ENCODE peak calls at places on chromosomes 7 and 10, in ten cellular contexts. J is transverse colon, Q is esophagus muscularis mucosa, I is HepG2, M is H1, O is K562, K is suprapubic skin, N is endothelial cell of umbilical vein, W is prostate gland, Z is HCT116. X is an unnamed sample.

GRCh38 chr10:86179143-86179505 is 187.5 kb downstream of the GRID1 start:
- DNase-seq in J (no peak), Q (no peak), I (no peak), M (no peak), O (no peak), K (peak), N (no peak), W (no peak), Z (no peak), X (no peak)

GRCh38 chr7:77238703-77239136 is 39.1 kb upstream of the FGL2 start:
- DNase-seq in J (no peak), Q (peak), I (no peak), M (no peak), O (no peak), K (no peak), N (no peak), W (no peak), Z (no peak), X (no peak)

GRCh38 chr10:12067336-12067735 is 1.4 kb upstream of the DHTKD1 start:
- DNase-seq in J (no peak), Q (no peak), I (no peak), M (no peak), O (no peak), K (no peak), N (no peak), W (no peak), Z (no peak), X (no peak)

GRCh38 chr7:155738652-155739537 is 73.4 kb downstream of the SHH start:
- DNase-seq in J (peak), Q (no peak), I (peak), M (no peak), O (no peak), K (no peak), N (peak), W (peak), Z (peak), X (no peak)

GRCh38 chr7:28787116-28787515 is 171.0 kb downstream of the TRIL start:
- DNase-seq in J (no peak), Q (no peak), I (no peak), M (no peak), O (no peak), K (no peak), N (no peak), W (no peak), Z (no peak), X (no peak)

GRCh38 chr7:45073843-45074737 is 14.7 kb downstream of the NACAD start:
- DNase-seq in J (no peak), Q (no peak), I (no peak), M (no peak), O (no peak), K (no peak), N (no peak), W (peak), Z (no peak), X (no peak)

GRCh38 chr7:151520419-151521229 is 929 bp upstream of the RHEB start:
- DNase-seq in J (peak), Q (no peak), I (no peak), M (no peak), O (no peak), K (peak), N (no peak), W (peak), Z (no peak), X (peak)

GRCh38 chr10:75648854-75649253 is 217.4 kb downstream of the LRMDA start:
- DNase-seq in J (no peak), Q (no peak), I (peak), M (no peak), O (no peak), K (no peak), N (no peak), W (no peak), Z (no peak), X (no peak)

GRCh38 chr10:54843932-54844331 is 42.9 kb upstream of the PCDH15 start:
- DNase-seq in J (no peak), Q (no peak), I (no peak), M (no peak), O (no peak), K (no peak), N (peak), W (no peak), Z (no peak), X (no peak)

GRCh38 chr10:112446055-112446854 is 459 bp downstream of the ZDHHC6 start:
- DNase-seq in J (peak), Q (no peak), I (no peak), M (no peak), O (no peak), K (no peak), N (peak), W (no peak), Z (no peak), X (no peak)

GRCh38 chr7:68875857-68876256 is 722.4 kb upstream of the AUTS2 start:
- DNase-seq in J (no peak), Q (no peak), I (no peak), M (no peak), O (no peak), K (no peak), N (no peak), W (no peak), Z (no peak), X (no peak)

GRCh38 chr7:2719007-2719406 is 31.0 kb downstream of the AMZ1 start:
- DNase-seq in J (no peak), Q (no peak), I (no peak), M (peak), O (peak), K (no peak), N (no peak), W (no peak), Z (no peak), X (no peak)

GRCh38 chr7:235576-236395 is 43.4 kb downstream of the FAM20C start:
- DNase-seq in J (no peak), Q (no peak), I (no peak), M (no peak), O (no peak), K (no peak), N (no peak), W (peak), Z (no peak), X (no peak)

GRCh38 chr7:155612658-155613057 is 31.8 kb upstream of the RBM33 start:
- DNase-seq in J (no peak), Q (no peak), I (no peak), M (no peak), O (no peak), K (no peak), N (no peak), W (no peak), Z (no peak), X (no peak)

GRCh38 chr10:129951251-129951808 is 12.7 kb downstream of the EBF3 start:
- DNase-seq in J (no peak), Q (no peak), I (no peak), M (no peak), O (no peak), K (no peak), N (no peak), W (no peak), Z (no peak), X (no peak)

GRCh38 chr10:5447611-5448071 is 35.3 kb downstream of the NET1 start:
- DNase-seq in J (no peak), Q (no peak), I (no peak), M (no peak), O (no peak), K (no peak), N (peak), W (no peak), Z (no peak), X (no peak)

GRCh38 chr10:3780766-3781457 is 4.1 kb downstream of the KLF6 start:
- DNase-seq in J (no peak), Q (no peak), I (no peak), M (no peak), O (no peak), K (no peak), N (peak), W (no peak), Z (no peak), X (no peak)

GRCh38 chr10:25026463-25026862 is 10.1 kb downstream of the THNSL1 start:
- DNase-seq in J (no peak), Q (no peak), I (no peak), M (no peak), O (no peak), K (no peak), N (peak), W (no peak), Z (no peak), X (no peak)

GRCh38 chr10:22992075-22992474 is 64.2 kb downstream of the ARMC3 start:
- DNase-seq in J (no peak), Q (no peak), I (no peak), M (no peak), O (no peak), K (no peak), N (no peak), W (no peak), Z (no peak), X (no peak)

GRCh38 chr7:4957847-4958476 is 1.0 kb downstream of the MMD2 start:
- DNase-seq in J (no peak), Q (no peak), I (no peak), M (no peak), O (no peak), K (no peak), N (no peak), W (no peak), Z (no peak), X (no peak)

GRCh38 chr10:30816144-30816811 is 186.7 kb upstream of the LYZL2 start:
- DNase-seq in J (no peak), Q (no peak), I (no peak), M (no peak), O (no peak), K (no peak), N (no peak), W (no peak), Z (no peak), X (no peak)

GRCh38 chr7:151844080-151844827 is 32.7 kb downstream of the PRKAG2 start:
- DNase-seq in J (no peak), Q (no peak), I (peak), M (no peak), O (no peak), K (peak), N (no peak), W (no peak), Z (no peak), X (no peak)

GRCh38 chr7:12646139-12646538 is 41.3 kb upstream of the ARL4A start:
- DNase-seq in J (no peak), Q (no peak), I (peak), M (peak), O (no peak), K (no peak), N (no peak), W (no peak), Z (no peak), X (no peak)

GRCh38 chr7:105876964-105877601 is 684 bp upstream of the ATXN7L1 start:
- DNase-seq in J (peak), Q (peak), I (peak), M (peak), O (peak), K (peak), N (peak), W (peak), Z (peak), X (no peak)

GRCh38 chr7:16556359-16556758 is 29.7 kb downstream of the LRRC72 start:
- DNase-seq in J (no peak), Q (no peak), I (no peak), M (no peak), O (no peak), K (no peak), N (no peak), W (no peak), Z (no peak), X (no peak)

GRCh38 chr7:123305840-123306375 is 106.1 kb upstream of the SLC13A1 start:
- DNase-seq in J (no peak), Q (no peak), I (no peak), M (no peak), O (no peak), K (no peak), N (no peak), W (no peak), Z (no peak), X (no peak)

GRCh38 chr7:135537453-135537852 is 20.3 kb upstream of the NUP205 start:
- DNase-seq in J (no peak), Q (no peak), I (no peak), M (no peak), O (no peak), K (no peak), N (no peak), W (no peak), Z (no peak), X (no peak)

GRCh38 chr7:31073486-31074383 is 21.6 kb downstream of the ADCYAP1R1 start:
- DNase-seq in J (no peak), Q (no peak), I (no peak), M (no peak), O (no peak), K (no peak), N (peak), W (no peak), Z (no peak), X (no peak)

GRCh38 chr7:12965767-12966166 is 278.3 kb downstream of the ARL4A start:
- DNase-seq in J (no peak), Q (no peak), I (no peak), M (no peak), O (no peak), K (no peak), N (no peak), W (no peak), Z (no peak), X (no peak)

GRCh38 chr10:541750-542371 is 147.6 kb downstream of the DIP2C start:
- DNase-seq in J (no peak), Q (no peak), I (no peak), M (no peak), O (no peak), K (no peak), N (no peak), W (no peak), Z (no peak), X (no peak)

GRCh38 chr7:148264933-148265557 is 325.5 kb upstream of the C7orf33 start:
- DNase-seq in J (no peak), Q (no peak), I (peak), M (no peak), O (no peak), K (no peak), N (no peak), W (no peak), Z (peak), X (no peak)

GRCh38 chr10:384538-385305 is 249.5 kb downstream of the ZMYND11 start:
- DNase-seq in J (no peak), Q (no peak), I (no peak), M (no peak), O (no peak), K (no peak), N (no peak), W (no peak), Z (no peak), X (no peak)

GRCh38 chr7:153473189-153473588 is 579.0 kb upstream of the DPP6 start:
- DNase-seq in J (no peak), Q (no peak), I (no peak), M (no peak), O (no peak), K (no peak), N (no peak), W (no peak), Z (no peak), X (no peak)

GRCh38 chr7:114851406-114852025 is 70.4 kb upstream of the MDFIC start:
- DNase-seq in J (no peak), Q (no peak), I (no peak), M (no peak), O (no peak), K (no peak), N (no peak), W (no peak), Z (no peak), X (no peak)

GRCh38 chr10:84743483-84743882 is 415.1 kb downstream of the CCSER2 start:
- DNase-seq in J (no peak), Q (no peak), I (peak), M (no peak), O (no peak), K (no peak), N (no peak), W (no peak), Z (peak), X (no peak)

GRCh38 chr7:98420966-98421612 is 20.2 kb upstream of the BAIAP2L1 start:
- DNase-seq in J (peak), Q (no peak), I (peak), M (peak), O (peak), K (no peak), N (peak), W (peak), Z (peak), X (no peak)

GRCh38 chr10:48277093-48277492 is 2.6 kb upstream of the FRMPD2 start:
- DNase-seq in J (no peak), Q (no peak), I (no peak), M (no peak), O (no peak), K (no peak), N (no peak), W (no peak), Z (no peak), X (no peak)

GRCh38 chr10:123205041-123205440 is 50.8 kb downstream of the BUB3 start:
- DNase-seq in J (no peak), Q (no peak), I (no peak), M (no peak), O (no peak), K (no peak), N (no peak), W (no peak), Z (no peak), X (no peak)

DNA sequence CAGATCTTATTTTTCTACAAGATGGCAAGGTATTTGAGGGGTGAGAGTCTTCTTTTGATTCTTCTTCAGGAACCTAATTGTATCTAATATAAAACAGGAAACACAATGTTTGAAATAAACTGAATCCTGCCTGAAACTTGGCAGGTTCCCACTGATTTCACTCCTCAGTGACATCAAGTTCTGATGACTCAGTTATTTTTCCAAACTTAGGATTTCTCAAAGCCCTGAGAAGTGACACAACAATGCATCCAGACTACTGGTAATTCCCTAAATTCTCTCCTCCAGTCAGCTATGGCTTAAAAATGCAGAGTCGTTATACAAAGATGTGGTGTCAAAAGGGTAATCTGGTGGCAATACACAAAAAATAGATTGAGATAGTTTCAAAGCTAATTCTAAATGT is 80.9 kb downstream of the ABLIM1 start:
- DNase-seq in J (no peak), Q (no peak), I (no peak), M (no peak), O (no peak), K (no peak), N (peak), W (no peak), Z (no peak), X (no peak)
- TF ChIP-seq POLR2AphosphoS5 in J (no peak), Q (no peak), I (no peak), M (no peak), O (no peak), K (no peak), N (no peak), W (no peak), Z (no peak), X (no peak)

DNA sequence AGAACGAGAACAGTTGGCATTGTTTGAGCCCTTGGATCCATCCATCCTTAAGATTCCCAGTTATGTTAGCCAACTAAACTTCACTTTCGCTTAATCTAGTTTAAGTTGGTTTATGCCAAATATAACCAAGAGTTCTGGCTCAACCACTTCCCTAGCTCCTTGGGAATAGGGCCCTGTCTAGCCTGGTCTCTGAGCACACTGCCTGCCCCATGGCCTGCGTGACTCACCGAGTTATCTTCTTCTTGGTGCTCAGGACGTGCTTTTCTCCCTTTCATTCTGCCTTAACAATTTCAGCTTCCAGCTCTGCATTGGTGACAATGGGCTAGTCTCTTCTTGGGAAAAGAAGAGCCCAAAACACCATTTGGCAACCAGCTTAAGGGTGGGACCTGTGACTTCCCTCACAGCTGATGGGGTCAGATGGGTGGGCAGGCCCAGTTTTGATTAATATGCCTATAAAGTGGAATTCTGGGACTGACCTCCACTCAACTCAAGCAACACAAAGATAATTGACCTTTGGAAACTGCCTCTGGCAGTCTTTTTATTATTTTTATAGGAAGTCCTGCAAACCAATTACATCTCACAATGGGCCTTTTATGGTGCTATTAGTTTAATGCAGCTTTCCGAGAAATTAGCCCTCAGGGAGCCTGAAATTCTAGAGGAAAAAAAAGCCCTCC is 126.4 kb downstream of the CFAP58 start:
- DNase-seq in J (no peak), Q (peak), I (no peak), M (no peak), O (no peak), K (no peak), N (no peak), W (no peak), Z (no peak), X (no peak)
- TF ChIP-seq POLR2A in J (no peak), Q (no peak), I (no peak), M (no peak), O (no peak), K (no peak), N (no peak), W (no peak), Z (no peak), X (no peak)

DNA sequence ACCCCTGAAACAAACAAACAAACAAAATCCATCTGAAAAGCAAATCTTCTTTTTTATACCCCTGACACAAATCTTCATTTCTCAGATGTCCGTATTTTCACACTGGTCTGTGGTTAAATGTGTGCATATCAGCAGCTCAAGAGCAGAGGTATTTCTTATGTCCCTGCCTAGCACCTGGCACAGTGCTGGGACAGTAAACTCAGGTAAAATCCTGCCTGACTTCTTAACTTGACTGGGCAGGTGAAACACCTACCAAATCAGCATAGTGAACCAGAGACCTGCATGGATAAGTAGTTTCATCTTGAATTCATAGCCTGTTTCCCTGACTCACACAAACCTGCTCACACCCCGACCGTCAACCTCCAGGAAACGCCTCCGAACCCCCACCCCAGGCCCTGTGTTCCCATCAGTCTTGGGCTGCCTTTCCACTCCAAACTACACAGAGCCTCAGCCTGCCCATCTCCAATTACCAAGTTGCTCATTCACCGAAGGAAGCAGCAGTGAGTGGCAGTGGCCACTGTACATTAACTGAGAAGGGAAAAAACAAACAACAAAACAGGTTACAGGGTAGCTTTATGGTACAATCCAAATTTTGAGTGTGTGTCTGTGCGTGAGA is 109.9 kb downstream of the HECTD2 start:
- DNase-seq in J (no peak), Q (no peak), I (no peak), M (no peak), O (no peak), K (no peak), N (no peak), W (peak), Z (no peak), X (no peak)
- TF ChIP-seq CTCF in J (no peak), Q (no peak), I (no peak), M (no peak), O (no peak), K (no peak), N (no peak), W (no peak), Z (no peak), X (no peak)

GRCh38 chr7:41463770-41464470 is 239.0 kb downstream of the INHBA start:
- DNase-seq in J (no peak), Q (no peak), I (no peak), M (no peak), O (no peak), K (no peak), N (no peak), W (no peak), Z (no peak), X (no peak)

GRCh38 chr7:41459183-41459582 is 243.7 kb downstream of the INHBA start:
- DNase-seq in J (no peak), Q (no peak), I (no peak), M (no peak), O (no peak), K (no peak), N (no peak), W (no peak), Z (no peak), X (no peak)

GRCh38 chr7:41457832-41458437 is 245.0 kb downstream of the INHBA start:
- DNase-seq in J (no peak), Q (no peak), I (no peak), M (no peak), O (no peak), K (no peak), N (no peak), W (no peak), Z (no peak), X (no peak)

GRCh38 chr7:41465571-41465970 is 237.3 kb downstream of the INHBA start:
- DNase-seq in J (no peak), Q (no peak), I (no peak), M (no peak), O (no peak), K (no peak), N (no peak), W (no peak), Z (no peak), X (no peak)

GRCh38 chr7:41459623-41460256 is 243.2 kb downstream of the INHBA start:
- DNase-seq in J (no peak), Q (no peak), I (peak), M (no peak), O (no peak), K (no peak), N (no peak), W (no peak), Z (no peak), X (no peak)
- TF ChIP-seq POLR2AphosphoS5 in J (no peak), Q (no peak), I (no peak), M (no peak), O (no peak), K (no peak), N (no peak), W (no peak), Z (no peak), X (no peak)

X was measured in vagina.